ENCODE peak calls at places on chromosomes 4 and X, in four cellular contexts. S is SK-N-SH, E is HCT116, T is GM23248. J is an unnamed sample.

GRCh38 chr4:8473198-8473919 is 32.8 kb downstream of the TRMT44 start:
- DNase-seq in T (peak; percentile 42), E (no peak), S (peak; percentile 22), J (no peak)

GRCh38 chr4:6873291-6873690 is 36.3 kb upstream of the TBC1D14 start:
- DNase-seq in E (no peak), T (peak; percentile 23), S (no peak), J (peak; percentile 44)

GRCh38 chr4:7970031-7970946 is 30.6 kb upstream of the AFAP1 start:
- DNase-seq in T (peak; percentile 43), S (peak; percentile 42), E (no peak), J (no peak)

GRCh38 chrX:132967049-132967448 is 8.6 kb upstream of the HS6ST2 start:
- DNase-seq in S (no peak), T (no peak), E (no peak), J (no peak)

GRCh38 chrX:115968436-115969252 is 201.9 kb upstream of the AGTR2 start:
- DNase-seq in E (peak; percentile 63), S (peak; percentile 76), T (peak; percentile 64), J (peak; percentile 71)

GRCh38 chrX:111270339-111270738 is at the start of gene CAPN6:
- DNase-seq in E (no peak), S (no peak), T (peak; percentile 40), J (no peak)

GRCh38 chr4:54683616-54684346 is 26.0 kb downstream of the KIT start:
- DNase-seq in S (no peak), E (peak; percentile 37), T (peak; percentile 61), J (no peak)

GRCh38 chrX:68292471-68292870 is 140.8 kb downstream of the OPHN1 start:
- DNase-seq in E (no peak), T (peak; percentile 70), S (no peak), J (no peak)

GRCh38 chr4:11976726-11977263 is 548.1 kb upstream of the HS3ST1 start:
- DNase-seq in E (no peak), S (no peak), T (no peak), J (no peak)

GRCh38 chr4:121189811-121190210 is 25.7 kb upstream of the TNIP3 start:
- DNase-seq in S (no peak), T (no peak), E (no peak), J (no peak)

GRCh38 chr4:40621592-40622512 is 7.8 kb downstream of the RBM47 start:
- DNase-seq in T (peak; percentile 97), E (peak; percentile 79), S (no peak), J (peak; percentile 52)

GRCh38 chrX:139203681-139204575 is 326.6 kb upstream of the F9 start:
- DNase-seq in T (peak; percentile 59), S (peak; percentile 33), E (no peak), J (no peak)

GRCh38 chr4:2785613-2786012 is 7.3 kb upstream of the SH3BP2 start:
- DNase-seq in E (no peak), T (no peak), S (no peak), J (no peak)

GRCh38 chrX:149691794-149692193 is 20.1 kb upstream of the MAGEA11 start:
- DNase-seq in E (no peak), S (no peak), T (no peak), J (no peak)

GRCh38 chr4:151250706-151251105 is 26.3 kb upstream of the PRSS48 start:
- DNase-seq in E (no peak), T (no peak), S (no peak), J (no peak)

GRCh38 chrX:120021927-120022326 is 55.6 kb downstream of the RHOXF2B start:
- DNase-seq in S (no peak), E (no peak), T (no peak), J (no peak)

GRCh38 chr4:98113005-98113404 is 30.3 kb downstream of the STPG2 start:
- DNase-seq in E (peak; percentile 6), T (peak; percentile 48), S (no peak), J (peak; percentile 20)

GRCh38 chr4:155007660-155008176 is 200.7 kb upstream of the NPY2R start:
- DNase-seq in E (no peak), S (no peak), T (no peak), J (no peak)

GRCh38 chrX:110786486-110786885 is 9.1 kb downstream of the CHRDL1 start:
- DNase-seq in T (no peak), E (no peak), S (no peak), J (no peak)

GRCh38 chr4:25421819-25422511 is 44.9 kb downstream of the ANAPC4 start:
- DNase-seq in T (no peak), E (no peak), S (no peak), J (no peak)

GRCh38 chrX:80708781-80709180 is 100.9 kb downstream of the BRWD3 start:
- DNase-seq in S (no peak), T (no peak), E (no peak), J (no peak)

GRCh38 chr4:98446499-98447375 is 185.6 kb downstream of the RAP1GDS1 start:
- DNase-seq in S (no peak), T (peak; percentile 63), E (no peak), J (no peak)

GRCh38 chrX:24025741-24026402 is 1.1 kb downstream of the KLHL15 start:
- DNase-seq in T (peak; percentile 80), S (no peak), E (peak; percentile 24), J (peak; percentile 82)

GRCh38 chrX:1903380-1903935 is 288.6 kb downstream of the ASMT start:
- DNase-seq in S (no peak), E (peak; percentile 63), T (peak; percentile 4), J (peak; percentile 76)

GRCh38 chr4:185020293-185020808 is 2.1 kb downstream of the HELT start:
- DNase-seq in S (peak; percentile 48), T (peak; percentile 48), E (no peak), J (no peak)

GRCh38 chr4:24595662-24596061 is 11.3 kb upstream of the DHX15 start:
- DNase-seq in S (no peak), T (no peak), E (no peak), J (peak; percentile 4)

GRCh38 chr4:172881645-172882044 is 287.0 kb upstream of the GALNT7 start:
- DNase-seq in T (no peak), S (no peak), E (no peak), J (no peak)

GRCh38 chrX:31397119-31397518 is 325.3 kb upstream of the FTHL17 start:
- DNase-seq in E (no peak), T (peak; percentile 65), S (no peak), J (no peak)

GRCh38 chr4:24560770-24561415 is 23.5 kb downstream of the DHX15 start:
- DNase-seq in T (peak; percentile 23), E (no peak), S (no peak), J (no peak)

GRCh38 chrX:17082831-17083230 is 136.4 kb downstream of the REPS2 start:
- DNase-seq in E (peak; percentile 0), T (peak; percentile 25), S (peak; percentile 37), J (peak; percentile 42)

GRCh38 chrX:72461766-72462165 is 110.9 kb downstream of the HDAC8 start:
- DNase-seq in T (no peak), S (no peak), E (no peak), J (peak; percentile 1)

GRCh38 chrX:42944381-42944998 is 166.5 kb upstream of the PPP1R2C start:
- DNase-seq in S (no peak), T (no peak), E (no peak), J (no peak)
- H3K4me2 ChIP-seq in S (no peak overlapping the region), T (no peak overlapping the region), E (no peak overlapping the region), J (no peak overlapping the region)

GRCh38 chr4:925771-926500 is 6.2 kb downstream of the GAK start:
- DNase-seq in S (peak; percentile 6), E (no peak), T (no peak), J (no peak)
- H3K4me1 ChIP-seq in S (peaks cover 5% of the 10 kb centered on the region), E (peaks cover 6% of the 10 kb centered on the region), T (peaks cover 29% of the 10 kb centered on the region), J (peaks cover 14% of the 10 kb centered on the region)

GRCh38 chr4:30817489-30817888 is 97.3 kb downstream of the PCDH7 start:
- DNase-seq in T (no peak), S (no peak), E (no peak), J (no peak)
- H3K4me2 ChIP-seq in T (no peak overlapping the region), S (no peak overlapping the region), E (peak overlapping the region; percentile 30), J (no peak overlapping the region)

GRCh38 chr4:101222156-101222845 is 125.0 kb downstream of the PPP3CA start:
- DNase-seq in E (no peak), S (no peak), T (no peak), J (no peak)
- H3K4me1 ChIP-seq in E (peaks cover 70% of the 10 kb centered on the region), S (peaks cover 22% of the 10 kb centered on the region), T (peaks cover 25% of the 10 kb centered on the region), J (peaks cover 74% of the 10 kb centered on the region)

DNA sequence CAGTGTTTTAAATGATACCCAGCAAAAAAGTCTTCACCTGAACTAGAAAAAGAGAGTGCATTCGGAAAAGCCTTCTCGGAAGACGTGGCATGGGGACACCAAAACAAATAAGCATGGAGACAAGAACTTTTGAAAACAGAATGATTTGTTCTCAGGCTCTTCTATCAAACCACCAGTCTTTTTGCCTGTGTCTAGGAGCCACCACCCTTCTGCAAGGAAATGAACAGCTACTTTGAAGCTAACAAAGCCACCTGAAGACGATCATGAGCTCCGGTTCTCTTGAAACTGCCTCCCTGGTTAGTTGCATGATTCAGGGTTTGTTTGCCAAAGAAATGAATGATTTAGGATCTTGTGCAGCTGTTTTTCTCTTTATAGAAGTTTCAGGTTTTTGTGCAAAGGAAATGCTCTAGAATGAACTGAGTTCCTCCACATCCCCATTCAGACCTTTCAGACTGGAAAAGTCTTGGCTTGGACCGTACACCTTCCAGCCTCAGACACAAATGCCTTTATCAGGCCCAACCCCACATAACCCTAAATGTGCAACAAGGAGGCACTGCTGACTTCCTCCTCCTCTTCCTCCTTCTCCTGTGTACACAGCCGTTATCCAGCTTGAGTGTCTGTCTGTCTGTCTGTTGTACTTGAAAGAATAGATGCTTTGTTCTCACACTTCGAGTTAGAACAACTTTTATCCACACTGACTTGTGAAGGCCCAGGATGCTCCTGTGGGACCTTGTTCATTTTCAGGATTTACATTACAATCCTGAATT is 334.9 kb upstream of the KLF3 start:
- DNase-seq in S (no peak), E (no peak), T (no peak), J (no peak)
- H3K4me2 ChIP-seq in S (no peak overlapping the region), E (no peak overlapping the region), T (no peak overlapping the region), J (no peak overlapping the region)

DNA sequence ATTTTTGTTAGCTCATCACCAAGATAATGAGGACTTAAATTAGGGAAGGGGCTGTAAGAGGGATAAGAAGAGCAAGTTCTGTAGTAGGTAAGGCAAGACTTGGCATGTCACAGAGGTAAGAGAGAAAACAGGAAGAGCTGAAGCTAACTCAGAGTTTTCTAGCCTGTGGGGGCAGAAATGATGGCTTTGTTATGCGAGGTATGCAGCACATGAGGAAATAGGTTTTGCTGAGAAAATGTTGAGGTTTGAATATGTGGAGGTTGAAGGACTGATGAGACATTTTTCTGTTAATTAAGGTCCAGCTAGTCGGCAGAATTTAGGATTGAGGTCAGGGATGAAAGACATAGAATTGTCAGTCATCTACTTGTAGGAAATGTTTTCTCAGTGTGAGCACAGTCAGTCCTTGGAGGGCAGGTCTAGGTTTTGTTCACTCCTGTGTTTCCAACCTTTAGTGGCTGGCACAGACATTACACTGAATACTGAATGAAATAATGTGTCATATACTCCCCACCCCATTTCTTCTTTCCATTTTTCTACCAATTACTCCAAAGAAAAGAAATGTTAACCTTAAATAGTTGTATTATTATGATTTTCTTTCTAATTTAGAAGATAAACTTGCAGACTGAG is 154.0 kb upstream of the AADAT start:
- DNase-seq in S (no peak), T (no peak), E (no peak), J (no peak)
- H3K4me1 ChIP-seq in S (no peaks in the 10 kb centered on the region), T (no peaks in the 10 kb centered on the region), E (peaks cover 12% of the 10 kb centered on the region), J (no peaks in the 10 kb centered on the region)

J was measured in A549.